ENCODE peak calls at places on chromosomes 6 and 20, in ten cellular contexts. K, L, R, F, D, N, W, M, V and S are unnamed samples.

GRCh38 chr20:5703542-5704215 is 46.5 kb upstream of the SHLD1 start:
- DNase-seq in K (no peak), L (no peak), R (no peak), F (no peak), D (no peak), N (no peak), W (no peak), M (no peak), V (no peak), S (peak)

GRCh38 chr20:23403721-23404120 is 17.6 kb downstream of the NAPB start:
- DNase-seq in K (no peak), L (no peak), R (no peak), F (no peak), D (no peak), N (no peak), W (no peak), M (no peak), V (no peak), S (no peak)

GRCh38 chr6:1856381-1856780 is 246.7 kb downstream of the FOXC1 start:
- DNase-seq in K (no peak), L (no peak), R (peak), F (peak), D (no peak), N (peak), W (no peak), M (no peak), V (no peak), S (no peak)

GRCh38 chr6:51139841-51140462 is 321.3 kb downstream of the TFAP2B start:
- DNase-seq in K (no peak), L (no peak), R (no peak), F (no peak), D (no peak), N (no peak), W (no peak), M (no peak), V (no peak), S (no peak)

GRCh38 chr20:35901678-35902544 is 52.4 kb downstream of the SCAND1 start:
- DNase-seq in K (no peak), L (peak), R (peak), F (peak), D (no peak), N (no peak), W (peak), M (peak), V (no peak), S (peak)

GRCh38 chr20:50488236-50488806 is 21.9 kb upstream of the PTPN1 start:
- DNase-seq in K (no peak), L (no peak), R (no peak), F (no peak), D (no peak), N (no peak), W (no peak), M (no peak), V (no peak), S (no peak)

GRCh38 chr6:98037571-98037970 is 754.6 kb upstream of the MMS22L start:
- DNase-seq in K (no peak), L (no peak), R (no peak), F (no peak), D (no peak), N (no peak), W (no peak), M (no peak), V (no peak), S (peak)

GRCh38 chr20:22716824-22717351 is 132.5 kb upstream of the FOXA2 start:
- DNase-seq in K (peak), L (no peak), R (peak), F (no peak), D (no peak), N (no peak), W (no peak), M (no peak), V (no peak), S (peak)

GRCh38 chr20:62924567-62925419 is 1.5 kb downstream of the DIDO1 start:
- DNase-seq in K (no peak), L (no peak), R (peak), F (peak), D (no peak), N (no peak), W (no peak), M (no peak), V (no peak), S (peak)

GRCh38 chr20:43991264-43991663 is 76.6 kb downstream of the TOX2 start:
- DNase-seq in K (no peak), L (no peak), R (no peak), F (no peak), D (no peak), N (no peak), W (no peak), M (no peak), V (no peak), S (no peak)

GRCh38 chr20:46774943-46775560 is 65.6 kb downstream of the SLC2A10 start:
- DNase-seq in K (no peak), L (no peak), R (peak), F (peak), D (no peak), N (no peak), W (no peak), M (no peak), V (no peak), S (peak)

GRCh38 chr20:23050847-23051627 is 1.6 kb upstream of the THBD start:
- DNase-seq in K (peak), L (no peak), R (peak), F (peak), D (peak), N (no peak), W (no peak), M (peak), V (no peak), S (peak)

GRCh38 chr20:61114776-61115175 is 137.3 kb upstream of the CDH4 start:
- DNase-seq in K (no peak), L (no peak), R (no peak), F (no peak), D (no peak), N (no peak), W (no peak), M (no peak), V (no peak), S (no peak)

GRCh38 chr20:44720994-44721784 is 6.0 kb downstream of the CCN5 start:
- DNase-seq in K (no peak), L (peak), R (peak), F (peak), D (no peak), N (no peak), W (no peak), M (peak), V (no peak), S (peak)

GRCh38 chr20:50214226-50215024 is 23.8 kb downstream of the CEBPB start:
- DNase-seq in K (no peak), L (no peak), R (no peak), F (no peak), D (no peak), N (no peak), W (no peak), M (no peak), V (no peak), S (no peak)

GRCh38 chr20:47854687-47855212 is 69.5 kb upstream of the SULF2 start:
- DNase-seq in K (no peak), L (no peak), R (peak), F (peak), D (no peak), N (no peak), W (peak), M (peak), V (no peak), S (peak)

GRCh38 chr20:60138263-60139127 is 180.3 kb downstream of the CDH26 start:
- DNase-seq in K (peak), L (no peak), R (peak), F (peak), D (peak), N (peak), W (no peak), M (no peak), V (peak), S (no peak)

GRCh38 chr6:136403166-136403980 is 113.7 kb upstream of the BCLAF1 start:
- DNase-seq in K (no peak), L (peak), R (peak), F (peak), D (no peak), N (no peak), W (no peak), M (peak), V (no peak), S (peak)

GRCh38 chr20:62766716-62767115 is 29.6 kb upstream of the MRGBP start:
- DNase-seq in K (peak), L (no peak), R (peak), F (no peak), D (no peak), N (no peak), W (no peak), M (no peak), V (no peak), S (peak)

GRCh38 chr20:20869161-20869560 is 156.7 kb upstream of the RALGAPA2 start:
- DNase-seq in K (no peak), L (no peak), R (no peak), F (no peak), D (no peak), N (no peak), W (no peak), M (no peak), V (no peak), S (no peak)

GRCh38 chr6:145025488-145025887 is 709.8 kb downstream of the EPM2A start:
- DNase-seq in K (no peak), L (no peak), R (no peak), F (no peak), D (no peak), N (no peak), W (no peak), M (no peak), V (no peak), S (no peak)

GRCh38 chr20:53163486-53163885 is 191.3 kb downstream of the TSHZ2 start:
- DNase-seq in K (no peak), L (peak), R (peak), F (peak), D (no peak), N (no peak), W (no peak), M (no peak), V (no peak), S (peak)